ENCODE peak calls at places on chromosome 9, in ten cellular contexts. O, U, X, K, T, E, R, P, N and Z are unnamed samples.

GRCh38 chr9:38681747-38682227 is 38.1 kb downstream of the FAM240B start:
- DNase-seq in O (no peak), U (no peak), X (no peak), K (peak), T (peak), E (no peak), R (no peak), P (no peak), N (no peak), Z (no peak)

GRCh38 chr9:99004717-99005460 is 61.2 kb downstream of the COL15A1 start:
- DNase-seq in O (no peak), U (no peak), X (no peak), K (no peak), T (no peak), E (no peak), R (no peak), P (no peak), N (no peak), Z (no peak)

GRCh38 chr9:86406366-86406765 is 52.2 kb upstream of the TUT7 start:
- DNase-seq in O (no peak), U (no peak), X (no peak), K (peak), T (peak), E (no peak), R (no peak), P (no peak), N (no peak), Z (no peak)

GRCh38 chr9:9820411-9820810 is 792.4 kb downstream of the PTPRD start:
- DNase-seq in O (no peak), U (no peak), X (no peak), K (peak), T (no peak), E (no peak), R (no peak), P (no peak), N (no peak), Z (no peak)

GRCh38 chr9:121750715-121751623 is 99.5 kb downstream of the DAB2IP start:
- DNase-seq in O (no peak), U (no peak), X (no peak), K (no peak), T (peak), E (no peak), R (peak), P (no peak), N (peak), Z (no peak)

GRCh38 chr9:88990721-88991065 is 575 bp upstream of the S1PR3 start:
- DNase-seq in O (peak), U (no peak), X (no peak), K (no peak), T (no peak), E (no peak), R (no peak), P (no peak), N (no peak), Z (no peak)

GRCh38 chr9:92010705-92011536 is 60.9 kb upstream of the ROR2 start:
- DNase-seq in O (no peak), U (no peak), X (no peak), K (no peak), T (no peak), E (no peak), R (no peak), P (no peak), N (no peak), Z (no peak)

GRCh38 chr9:106575903-106576755 is 286.8 kb upstream of the ZNF462 start:
- DNase-seq in O (no peak), U (no peak), X (no peak), K (no peak), T (no peak), E (no peak), R (peak), P (no peak), N (no peak), Z (no peak)

GRCh38 chr9:105884416-105884815 is 190.1 kb downstream of the TMEM38B start:
- DNase-seq in O (no peak), U (no peak), X (no peak), K (no peak), T (no peak), E (no peak), R (no peak), P (no peak), N (no peak), Z (no peak)

GRCh38 chr9:1995084-1995483 is 20.1 kb upstream of the SMARCA2 start:
- DNase-seq in O (no peak), U (no peak), X (no peak), K (no peak), T (no peak), E (no peak), R (no peak), P (no peak), N (no peak), Z (no peak)

GRCh38 chr9:35727676-35728040 is 4.3 kb downstream of the TLN1 start:
- DNase-seq in O (no peak), U (no peak), X (no peak), K (no peak), T (no peak), E (no peak), R (no peak), P (no peak), N (no peak), Z (no peak)

GRCh38 chr9:107351382-107352045 is 68.4 kb downstream of the RAD23B start:
- DNase-seq in O (no peak), U (no peak), X (no peak), K (no peak), T (no peak), E (no peak), R (no peak), P (no peak), N (no peak), Z (no peak)

GRCh38 chr9:83154087-83154736 is 91.3 kb upstream of the RASEF start:
- DNase-seq in O (no peak), U (no peak), X (no peak), K (peak), T (peak), E (no peak), R (no peak), P (no peak), N (peak), Z (no peak)

GRCh38 chr9:91144782-91145181 is 216.9 kb downstream of the AUH start:
- DNase-seq in O (no peak), U (no peak), X (no peak), K (peak), T (no peak), E (no peak), R (no peak), P (no peak), N (no peak), Z (no peak)

GRCh38 chr9:88418715-88419540 is 30.7 kb downstream of the SPIN1 start:
- DNase-seq in O (no peak), U (no peak), X (no peak), K (peak), T (peak), E (no peak), R (no peak), P (no peak), N (no peak), Z (no peak)

GRCh38 chr9:123763910-123764588 is 165.9 kb downstream of the DENND1A start:
- DNase-seq in O (no peak), U (no peak), X (no peak), K (peak), T (peak), E (no peak), R (no peak), P (no peak), N (no peak), Z (no peak)

GRCh38 chr9:78130004-78130403 is 98.4 kb upstream of the GNAQ start:
- DNase-seq in O (no peak), U (no peak), X (no peak), K (peak), T (peak), E (no peak), R (peak), P (no peak), N (no peak), Z (no peak)

GRCh38 chr9:68515304-68516017 is 25.2 kb downstream of the TMEM252 start:
- DNase-seq in O (no peak), U (no peak), X (no peak), K (no peak), T (no peak), E (no peak), R (no peak), P (no peak), N (peak), Z (no peak)

GRCh38 chr9:82808478-82808877 is 254.5 kb downstream of the RASEF start:
- DNase-seq in O (no peak), U (no peak), X (no peak), K (no peak), T (no peak), E (no peak), R (no peak), P (no peak), N (no peak), Z (no peak)

GRCh38 chr9:129283705-129284606 is 105.9 kb upstream of the IER5L start:
- DNase-seq in O (no peak), U (no peak), X (no peak), K (no peak), T (no peak), E (no peak), R (no peak), P (no peak), N (no peak), Z (no peak)

GRCh38 chr9:123432331-123433236 is 76.6 kb downstream of the CRB2 start:
- DNase-seq in O (no peak), U (no peak), X (no peak), K (no peak), T (no peak), E (no peak), R (no peak), P (no peak), N (peak), Z (no peak)

GRCh38 chr9:72527801-72528195 is 6.4 kb downstream of the TMC1 start:
- DNase-seq in O (no peak), U (no peak), X (no peak), K (no peak), T (no peak), E (no peak), R (no peak), P (no peak), N (no peak), Z (no peak)

GRCh38 chr9:90517103-90517502 is 125.5 kb downstream of the DIRAS2 start:
- DNase-seq in O (no peak), U (no peak), X (no peak), K (no peak), T (no peak), E (no peak), R (no peak), P (no peak), N (no peak), Z (no peak)

GRCh38 chr9:129270205-129270604 is 92.1 kb upstream of the IER5L start:
- DNase-seq in O (no peak), U (no peak), X (no peak), K (no peak), T (no peak), E (no peak), R (no peak), P (peak), N (peak), Z (peak)

GRCh38 chr9:70601000-70601929 is 186.8 kb upstream of the KLF9 start:
- DNase-seq in O (peak), U (peak), X (no peak), K (peak), T (peak), E (peak), R (peak), P (no peak), N (peak), Z (no peak)

GRCh38 chr9:4062966-4063365 is 236.9 kb downstream of the GLIS3 start:
- DNase-seq in O (no peak), U (no peak), X (no peak), K (no peak), T (no peak), E (no peak), R (no peak), P (no peak), N (no peak), Z (no peak)

GRCh38 chr9:456365-456764 is 241.7 kb downstream of the DOCK8 start:
- DNase-seq in O (no peak), U (no peak), X (no peak), K (peak), T (no peak), E (no peak), R (no peak), P (no peak), N (peak), Z (no peak)

GRCh38 chr9:133003671-133004090 is 25.2 kb downstream of the GFI1B start:
- DNase-seq in O (no peak), U (no peak), X (no peak), K (no peak), T (no peak), E (no peak), R (no peak), P (no peak), N (no peak), Z (no peak)